ENCODE peak calls at places on chromosomes 13 and 19, in six cellular contexts. V, D, B, F, C and K are unnamed samples.

GRCh38 chr19:33394723-33395560 is 21.4 kb downstream of the CEBPG start:
- DNase-seq in V (no peak), D (no peak), B (no peak), F (no peak), C (no peak), K (no peak)

GRCh38 chr19:2814426-2814825 is 5.2 kb upstream of the ZNF554 start:
- DNase-seq in V (no peak), D (no peak), B (peak; percentile 39), F (no peak), C (no peak), K (no peak)

GRCh38 chr19:53606031-53606430 is 25.8 kb upstream of the DPRX start:
- DNase-seq in V (no peak), D (no peak), B (no peak), F (no peak), C (no peak), K (no peak)

GRCh38 chr13:19055611-19056010 is 126.0 kb downstream of the TUBA3C start:
- DNase-seq in V (no peak), D (no peak), B (no peak), F (no peak), C (peak; percentile 44), K (no peak)

GRCh38 chr13:94308808-94309207 is 170.7 kb downstream of the DCT start:
- DNase-seq in V (no peak), D (no peak), B (no peak), F (no peak), C (no peak), K (no peak)

GRCh38 chr19:40144947-40145748 is 46.1 kb upstream of the MAP3K10 start:
- DNase-seq in V (no peak), D (no peak), B (no peak), F (no peak), C (no peak), K (no peak)

GRCh38 chr19:42281175-42282035 is 12.4 kb downstream of the CIC start:
- DNase-seq in V (peak; percentile 46), D (peak; percentile 73), B (peak; percentile 73), F (no peak), C (peak; percentile 90), K (peak; percentile 72)

GRCh38 chr13:106499905-106500304 is 35.6 kb downstream of the EFNB2 start:
- DNase-seq in V (no peak), D (no peak), B (no peak), F (no peak), C (no peak), K (no peak)

GRCh38 chr13:97436845-97437244 is 2.9 kb downstream of the RAP2A start:
- DNase-seq in V (no peak), D (no peak), B (no peak), F (no peak), C (no peak), K (no peak)

GRCh38 chr19:33398361-33399060 is 25.0 kb downstream of the CEBPG start:
- DNase-seq in V (no peak), D (no peak), B (no peak), F (no peak), C (peak; percentile 35), K (no peak)

GRCh38 chr19:13154911-13155471 is 4.8 kb downstream of the IER2 start:
- DNase-seq in V (peak; percentile 89), D (no peak), B (peak; percentile 90), F (peak; percentile 92), C (peak; percentile 90), K (no peak)

GRCh38 chr19:47805313-47805712 is 962 bp upstream of the TPRX1 start:
- DNase-seq in V (no peak), D (no peak), B (no peak), F (no peak), C (no peak), K (no peak)

GRCh38 chr13:57878291-57878690 is 246.7 kb downstream of the PCDH17 start:
- DNase-seq in V (no peak), D (no peak), B (no peak), F (no peak), C (no peak), K (no peak)

GRCh38 chr19:18020212-18021067 is 12.5 kb downstream of the ARRDC2 start:
- DNase-seq in V (peak; percentile 54), D (peak; percentile 95), B (no peak), F (peak; percentile 95), C (peak; percentile 98), K (peak; percentile 82)

GRCh38 chr19:43688059-43688763 is 18.2 kb upstream of the PLAUR start:
- DNase-seq in V (no peak), D (no peak), B (no peak), F (no peak), C (no peak), K (no peak)

GRCh38 chr19:35752746-35753350 is 4.0 kb downstream of the HSPB6 start:
- DNase-seq in V (no peak), D (no peak), B (no peak), F (no peak), C (peak; percentile 76), K (no peak)

GRCh38 chr19:44346556-44346955 is 9.9 kb downstream of the ZNF112 start:
- DNase-seq in V (no peak), D (no peak), B (no peak), F (no peak), C (no peak), K (no peak)

GRCh38 chr19:40257096-40257517 is 28.0 kb downstream of the AKT2 start:
- DNase-seq in V (peak; percentile 96), D (peak; percentile 54), B (no peak), F (peak; percentile 47), C (no peak), K (no peak)

DNA sequence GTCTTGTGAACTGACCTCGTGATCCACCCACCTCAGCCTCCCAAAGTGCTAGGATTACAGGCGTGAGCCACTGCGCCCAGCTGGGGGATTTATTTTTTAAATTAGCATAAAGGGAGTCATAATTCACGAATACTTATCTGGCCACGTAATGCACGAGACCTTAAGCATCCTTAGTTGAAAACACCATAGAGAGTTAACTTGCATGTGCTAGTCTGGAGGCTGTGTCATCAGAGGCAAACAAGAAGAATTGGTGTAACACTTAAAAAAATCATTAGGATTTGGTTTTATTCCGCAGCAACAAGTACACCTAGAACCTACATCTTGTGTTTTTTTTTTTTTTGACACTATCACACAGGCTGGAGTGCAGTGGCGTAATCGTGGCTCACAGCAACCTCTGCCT is 19.1 kb downstream of the KLF5 start:
- DNase-seq in V (no peak), D (no peak), B (no peak), F (no peak), C (no peak), K (no peak)
- H3K4me3 ChIP-seq in V (no peak overlapping the region), D (no peak overlapping the region), B (no peak overlapping the region), F (no peak overlapping the region), C (no peak overlapping the region), K (no peak overlapping the region)

GRCh38 chr13:114023716-114024602 is 50.1 kb upstream of the C13orf46 start:
- DNase-seq in V (no peak), D (no peak), B (no peak), F (no peak), C (peak; percentile 73), K (no peak)
- H3K27ac ChIP-seq in V (no peak overlapping the region), D (no peak overlapping the region), B (no peak overlapping the region), F (no peak overlapping the region), C (no peak overlapping the region), K (no peak overlapping the region)

GRCh38 chr19:16124953-16125352 is 13.3 kb downstream of the RAB8A start:
- DNase-seq in V (no peak), D (no peak), B (no peak), F (no peak), C (no peak), K (no peak)

GRCh38 chr19:16131648-16132047 is 11.8 kb upstream of the HSH2D start:
- DNase-seq in V (no peak), D (no peak), B (no peak), F (no peak), C (no peak), K (no peak)

GRCh38 chr19:16125738-16126495 is 14.2 kb downstream of the RAB8A start:
- DNase-seq in V (no peak), D (no peak), B (no peak), F (no peak), C (no peak), K (no peak)

GRCh38 chr19:16127080-16127479 is 15.4 kb downstream of the RAB8A start:
- DNase-seq in V (no peak), D (no peak), B (no peak), F (no peak), C (no peak), K (no peak)

GRCh38 chr19:16127776-16128371 is 15.6 kb upstream of the HSH2D start:
- DNase-seq in V (no peak), D (no peak), B (no peak), F (no peak), C (no peak), K (no peak)
- H3K4me1 ChIP-seq in V (no peaks in the 10 kb centered on the region), D (no peaks in the 10 kb centered on the region), B (no peaks in the 10 kb centered on the region), F (no peaks in the 10 kb centered on the region), C (no peaks in the 10 kb centered on the region), K (no peaks in the 10 kb centered on the region)

DNA sequence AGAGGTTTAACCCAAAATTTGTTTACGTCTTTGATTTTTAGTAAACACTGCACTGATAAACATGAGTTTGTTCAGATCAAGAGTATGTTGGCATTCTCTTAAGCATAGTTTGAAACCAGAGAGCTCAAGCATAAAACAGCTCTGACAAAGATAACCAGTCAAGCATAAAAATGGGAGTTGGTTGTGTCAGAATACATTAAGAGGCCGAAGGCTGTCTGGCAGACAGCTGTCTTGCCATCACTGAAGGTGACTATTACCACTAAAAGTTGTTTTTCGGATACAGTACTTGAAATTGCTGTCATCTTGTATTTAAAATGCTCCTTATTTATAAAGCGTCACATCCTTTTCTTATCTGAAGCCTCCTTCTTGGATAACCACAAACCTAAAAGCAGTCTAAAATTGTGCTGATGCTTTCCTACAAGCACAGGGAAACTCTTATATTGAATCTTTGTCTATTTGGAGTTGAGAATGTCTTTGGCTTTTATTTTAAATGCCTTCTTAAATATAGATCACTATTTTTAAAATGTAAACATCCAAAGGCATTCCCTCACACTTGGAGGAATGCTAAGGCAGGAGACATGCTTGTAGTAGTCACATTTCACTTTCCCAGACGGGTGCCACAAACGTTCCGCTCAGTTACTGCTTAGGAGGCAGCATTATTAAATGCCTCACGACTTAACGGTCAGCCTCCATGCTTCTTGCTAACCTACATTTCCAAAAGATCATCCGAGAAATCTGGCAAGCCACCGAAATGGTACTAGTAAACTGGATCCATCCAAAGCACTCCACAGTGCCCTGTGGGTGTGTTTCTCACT is 1.6 kb downstream of the SMAD9 start:
- DNase-seq in V (no peak), D (no peak), B (no peak), F (no peak), C (no peak), K (no peak)
- H3K4me3 ChIP-seq in V (peak overlapping the region; percentile 58), D (peak overlapping the region; percentile 59), B (peak overlapping the region; percentile 86), F (peak overlapping the region; percentile 82), C (peak overlapping the region; percentile 98), K (peak overlapping the region; percentile 67)